ENCODE peak calls at places on chromosomes 11 and 22, in seven cellular contexts. B, O, G, A, U, J and E are unnamed samples.

GRCh38 chr11:65786008-65786785 is 666 bp upstream of the OVOL1 start:
- DNase-seq in B (no peak), O (no peak), G (no peak), A (no peak), U (no peak), J (no peak), E (no peak)

GRCh38 chr11:16280256-16280682 is 76.1 kb downstream of the SOX6 start:
- DNase-seq in B (no peak), O (peak; percentile 17), G (no peak), A (no peak), U (no peak), J (no peak), E (no peak)

GRCh38 chr11:125494987-125495725 is 909 bp downstream of the FEZ1 start:
- DNase-seq in B (no peak), O (peak; percentile 45), G (peak; percentile 43), A (peak; percentile 17), U (peak; percentile 26), J (peak; percentile 79), E (peak; percentile 43)

GRCh38 chr11:44608654-44609027 is 43.2 kb downstream of the CD82 start:
- DNase-seq in B (no peak), O (no peak), G (no peak), A (no peak), U (no peak), J (no peak), E (no peak)

GRCh38 chr11:29786092-29786491 is 230.7 kb downstream of the KCNA4 start:
- DNase-seq in B (no peak), O (no peak), G (no peak), A (no peak), U (no peak), J (no peak), E (no peak)

GRCh38 chr11:44833221-44833620 is 106.5 kb downstream of the TSPAN18 start:
- DNase-seq in B (no peak), O (no peak), G (no peak), A (no peak), U (no peak), J (no peak), E (no peak)

GRCh38 chr11:20002312-20003216 is 157.7 kb downstream of the DBX1 start:
- DNase-seq in B (no peak), O (no peak), G (peak; percentile 40), A (no peak), U (no peak), J (no peak), E (no peak)

GRCh38 chr11:6245536-6245935 is 6.6 kb downstream of the CNGA4 start:
- DNase-seq in B (no peak), O (no peak), G (no peak), A (no peak), U (no peak), J (no peak), E (no peak)

GRCh38 chr11:85918910-85919794 is 64.0 kb downstream of the CCDC83 start:
- DNase-seq in B (no peak), O (no peak), G (no peak), A (no peak), U (peak; percentile 14), J (no peak), E (no peak)
- TF ChIP-seq CTCF in B (no peak), O (no peak), G (no peak), A (no peak), U (no peak), J (no peak), E (no peak)

DNA sequence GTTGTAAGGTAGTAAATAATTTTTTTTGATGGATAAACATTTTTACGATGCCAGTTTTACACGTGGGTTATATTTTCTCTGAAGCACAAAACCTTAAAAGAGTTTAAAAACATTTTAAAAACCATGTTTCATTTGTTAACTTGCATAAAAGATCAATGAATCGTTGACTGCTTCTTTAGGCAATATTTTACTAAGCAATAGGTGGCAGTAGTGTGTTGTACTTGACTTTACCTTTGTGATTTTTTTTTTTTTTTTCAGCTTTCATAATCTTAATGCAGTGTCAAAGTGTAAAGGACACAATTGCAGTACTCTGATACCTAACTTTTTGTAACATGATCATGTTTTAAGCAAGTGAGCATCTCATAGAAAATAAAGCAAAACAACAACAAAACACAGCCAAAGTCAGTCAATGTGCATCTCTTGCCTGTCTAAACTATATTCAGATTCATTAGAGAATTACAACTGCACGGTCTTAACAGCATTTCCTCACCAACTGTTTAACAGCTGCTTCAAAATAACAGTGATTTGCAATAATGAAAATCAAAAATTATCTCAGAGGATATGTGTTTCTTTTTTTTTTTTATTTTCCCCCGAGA is 27.7 kb downstream of the DNAJC24 start:
- DNase-seq in B (no peak), O (peak; percentile 38), G (no peak), A (no peak), U (peak; percentile 56), J (no peak), E (no peak)
- TF ChIP-seq CTCF in B (peak; percentile 29), O (no peak), G (peak; percentile 57), A (peak; percentile 55), U (peak; percentile 64), J (peak; percentile 28), E (peak; percentile 44)

GRCh38 chr22:25170426-25170980 is 29.2 kb upstream of the CRYBB3 start:
- DNase-seq in B (no peak), O (no peak), G (no peak), A (no peak), U (no peak), J (no peak), E (no peak)

GRCh38 chr22:25174156-25174887 is 25.3 kb upstream of the CRYBB3 start:
- DNase-seq in B (no peak), O (no peak), G (no peak), A (no peak), U (no peak), J (no peak), E (no peak)

GRCh38 chr22:25169278-25170031 is 30.2 kb upstream of the CRYBB3 start:
- DNase-seq in B (peak; percentile 77), O (no peak), G (peak; percentile 83), A (no peak), U (no peak), J (no peak), E (no peak)

GRCh38 chr22:25174888-25175411 is 24.7 kb upstream of the CRYBB3 start:
- DNase-seq in B (no peak), O (no peak), G (no peak), A (no peak), U (no peak), J (no peak), E (no peak)

DNA sequence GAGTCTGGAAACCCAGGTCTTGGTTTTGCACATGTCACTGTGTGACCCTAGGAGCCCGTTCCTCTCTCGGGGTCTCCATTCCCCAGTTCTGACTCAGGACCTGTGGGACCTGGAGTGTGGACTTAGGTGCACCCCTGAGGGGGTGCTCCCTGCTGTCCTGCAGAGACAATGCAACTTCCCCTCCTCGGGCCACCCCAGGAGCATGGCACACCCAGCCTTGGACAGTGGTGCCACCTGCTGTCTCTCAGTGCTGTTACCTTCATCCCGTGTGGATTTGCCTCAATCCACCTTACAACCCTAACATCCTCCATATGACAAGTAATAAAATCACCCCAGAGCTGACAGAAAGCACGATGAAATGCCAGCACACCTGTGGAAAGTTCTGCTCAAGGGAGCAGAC is 27.5 kb upstream of the CRYBB3 start:
- DNase-seq in B (no peak), O (no peak), G (no peak), A (no peak), U (peak; percentile 8), J (no peak), E (peak; percentile 54)
- TF ChIP-seq CTCF in B (no peak), O (no peak), G (peak; percentile 50), A (peak; percentile 41), U (peak; percentile 41), J (no peak), E (peak; percentile 34)

GRCh38 chr11:55726715-55727324 is 46.4 kb upstream of the OR5D13 start:
- DNase-seq in B (no peak), O (no peak), G (no peak), A (no peak), U (no peak), J (no peak), E (peak; percentile 59)
- TF ChIP-seq CTCF in B (no peak), O (no peak), G (no peak), A (no peak), U (no peak), J (no peak), E (peak; percentile 50)

GRCh38 chr11:1869427-1870325 is 16.8 kb downstream of the LSP1 start:
- DNase-seq in B (peak; percentile 73), O (no peak), G (peak; percentile 18), A (no peak), U (no peak), J (peak; percentile 84), E (peak; percentile 44)
- TF ChIP-seq CTCF in B (no peak), O (no peak), G (peak; percentile 22), A (no peak), U (no peak), J (peak; percentile 27), E (peak; percentile 9)

DNA sequence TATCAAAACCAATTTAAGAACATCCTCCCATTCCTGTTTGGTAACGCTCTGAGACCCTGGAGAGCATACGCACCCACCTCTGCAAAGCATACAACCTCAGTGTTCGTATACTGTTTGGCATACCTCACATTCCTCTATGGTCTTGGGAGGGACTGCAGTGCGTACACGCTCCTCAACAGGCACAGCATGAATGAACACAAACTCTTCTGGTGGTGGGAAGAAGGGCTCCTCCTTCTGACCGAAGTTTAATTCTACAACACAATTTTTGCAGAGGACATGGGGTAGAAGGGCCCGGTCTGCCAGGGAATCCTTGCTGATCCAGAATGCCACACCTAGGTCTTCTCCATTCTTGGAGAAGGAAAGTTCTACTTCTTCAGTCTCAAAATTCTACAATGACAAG is 5.3 kb downstream of the HNRNPUL2 start:
- DNase-seq in B (no peak), O (no peak), G (no peak), A (no peak), U (peak; percentile 84), J (no peak), E (no peak)
- TF ChIP-seq CTCF in B (no peak), O (no peak), G (no peak), A (no peak), U (peak; percentile 52), J (no peak), E (no peak)